ENCODE peak calls at places on chromosomes 13 and 19, in six cellular contexts. O is RWPE2, Y is aorta, A is ascending aorta, R is astrocyte of the cerebellum, Z is endothelial cell of umbilical vein. B is an unnamed sample.

GRCh38 chr19:55622242-55622969 is 2.0 kb downstream of the ZNF784 start:
- DNase-seq in Y (peak; percentile 56), Z (no peak), O (no peak), A (no peak), R (no peak), B (no peak)

GRCh38 chr13:98368019-98368418 is 190.9 kb upstream of the RNF113B start:
- DNase-seq in A (no peak), O (no peak), Z (no peak), R (peak; percentile 87), Y (no peak), B (no peak)

GRCh38 chr13:93848247-93848646 is 621.6 kb downstream of the GPC6 start:
- DNase-seq in O (no peak), R (no peak), Y (no peak), A (no peak), Z (no peak), B (no peak)

GRCh38 chr19:56137405-56137804 is 3.7 kb upstream of the ZNF444 start:
- DNase-seq in Y (no peak), R (no peak), O (no peak), Z (peak; percentile 8), A (no peak), B (no peak)

GRCh38 chr19:32337176-32337808 is 8.1 kb upstream of the ZNF507 start:
- DNase-seq in R (no peak), Y (no peak), O (no peak), Z (no peak), A (no peak), B (no peak)

GRCh38 chr19:45439569-45440258 is 16.0 kb upstream of the ERCC1 start:
- DNase-seq in A (peak; percentile 52), R (no peak), O (no peak), Y (peak; percentile 92), Z (peak; percentile 65), B (peak; percentile 55)

GRCh38 chr13:113933901-113934300 is 40.0 kb downstream of the C13orf46 start:
- DNase-seq in R (no peak), Z (no peak), O (peak; percentile 38), Y (peak; percentile 30), A (no peak), B (no peak)

GRCh38 chr13:30165791-30166190 is 141.6 kb downstream of the KATNAL1 start:
- DNase-seq in A (no peak), Z (no peak), O (no peak), R (no peak), Y (no peak), B (no peak)

GRCh38 chr13:27971236-27971645 is 2.1 kb upstream of the CDX2 start:
- DNase-seq in A (no peak), Y (no peak), O (no peak), R (no peak), Z (no peak), B (no peak)

GRCh38 chr13:108227651-108228272 is 9.6 kb downstream of the ABHD13 start:
- DNase-seq in Z (peak; percentile 55), A (no peak), R (peak; percentile 32), O (no peak), Y (no peak), B (peak; percentile 37)

GRCh38 chr13:65901723-65902122 is 1328.4 kb downstream of the PCDH9 start:
- DNase-seq in O (no peak), A (no peak), Z (no peak), R (no peak), Y (no peak), B (no peak)

GRCh38 chr19:46714523-46715106 is 2.3 kb downstream of the PRKD2 start:
- DNase-seq in Z (peak; percentile 44), R (no peak), O (no peak), Y (peak; percentile 40), A (no peak), B (peak; percentile 71)

GRCh38 chr19:37698216-37698615 is 21.3 kb downstream of the ZNF607 start:
- DNase-seq in R (no peak), Y (no peak), A (no peak), Z (no peak), O (no peak), B (no peak)

GRCh38 chr13:90615236-90615635 is 732.3 kb upstream of the MIR17HG start:
- DNase-seq in Z (no peak), O (no peak), Y (peak; percentile 45), R (no peak), A (no peak), B (no peak)

GRCh38 chr19:6362351-6362801 is 1.0 kb downstream of the CLPP start:
- DNase-seq in O (no peak), Z (no peak), R (no peak), A (no peak), Y (no peak), B (peak; percentile 90)

GRCh38 chr19:43798546-43799409 is 3.5 kb downstream of the LYPD5 start:
- DNase-seq in Y (peak; percentile 56), Z (no peak), R (no peak), O (peak; percentile 89), A (no peak), B (no peak)

GRCh38 chr19:54172764-54173699 is at the start of gene TMC4:
- DNase-seq in A (no peak), R (no peak), Z (no peak), O (no peak), Y (no peak), B (no peak)

GRCh38 chr19:12603714-12604113 is 6.9 kb downstream of the ZNF490 start:
- DNase-seq in Y (no peak), O (no peak), Z (no peak), A (no peak), R (peak; percentile 73), B (peak; percentile 75)

GRCh38 chr19:46068345-46069258 is 27.8 kb upstream of the IGFL4 start:
- DNase-seq in Y (no peak), O (peak; percentile 83), A (no peak), Z (peak; percentile 79), R (peak; percentile 90), B (no peak)

GRCh38 chr19:5083547-5083965 is 114.6 kb downstream of the KDM4B start:
- DNase-seq in A (no peak), O (no peak), R (no peak), Y (peak; percentile 77), Z (no peak), B (no peak)

GRCh38 chr19:18478545-18479311 is 40.8 kb upstream of the ISYNA1 start:
- DNase-seq in A (no peak), O (peak; percentile 81), Y (peak; percentile 94), Z (no peak), R (no peak), B (peak; percentile 49)

GRCh38 chr19:5166262-5166661 is 174.3 kb downstream of the PTPRS start:
- DNase-seq in Z (no peak), Y (no peak), R (peak; percentile 15), A (no peak), O (no peak), B (no peak)

GRCh38 chr19:53868091-53868891 is 608 bp downstream of the MYADM start:
- DNase-seq in Y (peak; percentile 76), A (no peak), Z (peak; percentile 40), O (peak; percentile 80), R (no peak), B (no peak)

GRCh38 chr19:38685666-38686529 is 38.4 kb downstream of the ACTN4 start:
- DNase-seq in R (peak; percentile 53), Z (peak; percentile 92), A (no peak), Y (no peak), O (no peak), B (peak; percentile 63)

GRCh38 chr19:45160870-45161714 is at the start of gene NKPD1:
- DNase-seq in Z (no peak), A (no peak), Y (no peak), O (no peak), R (no peak), B (no peak)

GRCh38 chr19:33784432-33784831 is 12.2 kb upstream of the KCTD15 start:
- DNase-seq in O (no peak), R (no peak), A (no peak), Y (no peak), Z (no peak), B (no peak)

GRCh38 chr13:36356058-36356457 is 9.9 kb upstream of the SPART start:
- DNase-seq in Z (no peak), A (no peak), O (no peak), R (no peak), Y (no peak), B (no peak)

GRCh38 chr13:33213024-33213795 is 72.3 kb downstream of the STARD13 start:
- DNase-seq in Z (no peak), Y (no peak), O (no peak), R (peak; percentile 86), A (no peak), B (no peak)

DNA sequence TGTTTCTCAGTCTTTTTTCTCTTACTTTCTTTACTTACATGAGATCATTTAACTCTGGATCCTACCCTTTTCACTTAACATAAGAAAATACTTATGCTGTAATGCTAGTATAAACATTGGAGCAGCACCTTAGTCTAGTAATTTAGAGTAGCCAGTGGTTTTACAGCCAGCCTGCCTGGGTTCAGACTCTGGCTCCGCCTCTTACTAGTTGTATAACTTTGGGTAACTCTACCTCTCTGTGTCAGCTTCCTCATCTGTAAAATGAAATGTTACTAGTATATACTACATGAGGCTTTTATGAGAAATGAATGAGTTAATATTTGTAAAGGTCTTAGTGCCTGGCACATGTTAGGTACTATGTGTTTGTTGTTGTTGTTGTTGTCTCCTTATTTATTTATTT is 5.6 kb downstream of the CDADC1 start:
- DNase-seq in Z (no peak), Y (no peak), A (no peak), R (no peak), O (no peak), B (peak; percentile 12)
- H3K4me3 ChIP-seq in Z (no peak overlapping the region), Y (no peak overlapping the region), A (no peak overlapping the region), R (no peak overlapping the region), O (no peak overlapping the region), B (no peak overlapping the region)

GRCh38 chr13:21911916-21912315 is 241.0 kb downstream of the FGF9 start:
- DNase-seq in R (no peak), Z (no peak), Y (no peak), O (no peak), A (no peak), B (no peak)
- H3K4me3 ChIP-seq in R (no peak overlapping the region), Z (no peak overlapping the region), Y (no peak overlapping the region), O (no peak overlapping the region), A (no peak overlapping the region), B (no peak overlapping the region)

GRCh38 chr13:73406454-73406853 is 347.6 kb downstream of the KLF5 start:
- DNase-seq in Y (no peak), O (no peak), Z (no peak), R (no peak), A (no peak), B (no peak)
- H3K4me3 ChIP-seq in Y (no peak overlapping the region), O (no peak overlapping the region), Z (no peak overlapping the region), R (no peak overlapping the region), A (no peak overlapping the region), B (no peak overlapping the region)

DNA sequence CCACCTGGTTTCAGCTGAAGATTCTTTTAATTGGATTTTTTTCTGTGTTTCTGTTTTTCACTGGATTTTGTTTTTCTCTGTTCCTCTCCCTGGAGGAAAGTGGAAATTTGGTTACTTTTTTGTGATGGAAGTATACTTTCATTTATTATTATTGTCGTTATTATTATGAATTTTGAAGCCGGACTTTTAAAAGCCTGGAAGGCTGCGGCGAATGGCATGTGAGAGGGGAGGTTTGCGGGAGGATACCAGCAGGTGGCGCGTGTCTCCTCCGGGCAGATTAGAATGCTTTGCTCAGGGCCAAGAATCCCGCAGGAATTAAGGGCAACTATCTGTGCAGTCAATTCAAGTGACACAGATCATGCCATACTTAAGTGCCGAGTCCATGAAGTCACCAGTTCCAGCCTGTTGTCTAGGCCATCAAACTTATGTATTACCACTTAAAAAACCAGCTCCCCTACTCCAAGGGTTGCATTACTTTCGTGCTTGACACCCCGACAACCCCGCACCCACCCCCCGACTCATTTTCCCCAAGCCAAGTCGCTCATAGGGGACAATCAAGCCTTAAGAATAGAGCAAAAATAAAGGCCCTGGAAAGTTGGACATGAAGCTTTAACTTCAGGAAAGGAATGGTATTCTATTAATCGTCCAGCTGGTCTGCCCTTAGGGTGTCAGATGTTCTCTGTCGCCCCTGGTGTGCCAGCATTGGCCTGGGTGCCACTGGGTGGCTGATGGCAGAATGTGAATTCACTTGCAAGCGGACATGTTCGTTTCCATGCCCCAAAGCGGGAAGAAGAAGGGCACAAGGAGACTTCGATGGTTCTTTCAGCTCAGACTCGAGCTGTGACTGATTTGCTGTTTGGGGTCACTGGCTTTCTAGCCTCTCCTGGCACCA is 1.3 kb upstream of the LRCH1 start:
- DNase-seq in A (no peak), O (peak; percentile 69), Y (peak; percentile 86), R (no peak), Z (peak; percentile 65), B (no peak)
- H3K4me3 ChIP-seq in A (peak overlapping the region; percentile 90), O (peak overlapping the region; percentile 96), Y (peak overlapping the region; percentile 98), R (peak overlapping the region; percentile 78), Z (no peak overlapping the region), B (peak overlapping the region; percentile 82)